ENCODE peak calls at places on chromosome X, in five cellular contexts. C is IMR-90, A is H7, S is amygdala, Q is fibroblast of the aortic adventitia. U is an unnamed sample.

GRCh38 chrX:140440891-140441290 is 64.0 kb downstream of the SOX3 start:
- DNase-seq in S (no peak), A (peak; percentile 41), Q (no peak), C (peak; percentile 5), U (peak; percentile 56)

GRCh38 chrX:69113723-69114122 is 51.5 kb downstream of the PJA1 start:
- DNase-seq in C (no peak), S (no peak), Q (no peak), A (no peak), U (no peak)

GRCh38 chrX:100447563-100448397 is 37.7 kb upstream of the PCDH19 start:
- DNase-seq in C (peak; percentile 1), Q (peak; percentile 11), S (no peak), A (peak; percentile 78), U (peak; percentile 63)

GRCh38 chrX:38320819-38321218 is 6.5 kb downstream of the RPGR start:
- DNase-seq in Q (no peak), S (no peak), A (no peak), C (no peak), U (no peak)

GRCh38 chrX:31929366-31929765 is 857.5 kb upstream of the FTHL17 start:
- DNase-seq in S (no peak), A (no peak), Q (no peak), C (no peak), U (no peak)

GRCh38 chrX:40474205-40474626 is 106.6 kb upstream of the ATP6AP2 start:
- DNase-seq in A (peak; percentile 91), Q (no peak), C (peak; percentile 4), S (no peak), U (peak; percentile 93)

GRCh38 chrX:140572724-140573123 is 67.9 kb upstream of the SOX3 start:
- DNase-seq in Q (peak; percentile 2), C (peak; percentile 34), S (no peak), A (peak; percentile 54), U (peak; percentile 64)

GRCh38 chrX:119272882-119273806 is 37.1 kb downstream of the PGRMC1 start:
- DNase-seq in S (no peak), A (peak; percentile 83), Q (peak; percentile 7), C (peak; percentile 21), U (peak; percentile 34)

GRCh38 chrX:33725556-33726232 is 406.4 kb downstream of the FAM47A start:
- DNase-seq in C (no peak), A (peak; percentile 43), Q (no peak), S (no peak), U (peak; percentile 72)

GRCh38 chrX:18286322-18286831 is 65.7 kb upstream of the BEND2 start:
- DNase-seq in C (no peak), S (no peak), A (no peak), Q (no peak), U (no peak)

GRCh38 chrX:68589372-68589753 is 58.1 kb upstream of the STARD8 start:
- DNase-seq in A (no peak), S (no peak), Q (no peak), C (no peak), U (no peak)

GRCh38 chrX:151402719-151403390 is 5.8 kb downstream of the VMA21 start:
- DNase-seq in Q (no peak), A (no peak), S (no peak), C (no peak), U (no peak)

GRCh38 chrX:77628294-77629025 is 157.6 kb downstream of the ATRX start:
- DNase-seq in C (no peak), S (no peak), A (no peak), Q (peak; percentile 25), U (no peak)

GRCh38 chrX:54076903-54077302 is 32.6 kb upstream of the PHF8 start:
- DNase-seq in A (no peak), C (peak; percentile 60), Q (peak; percentile 45), S (no peak), U (no peak)

GRCh38 chrX:93420090-93420489 is 253.3 kb downstream of the NAP1L3 start:
- DNase-seq in C (no peak), Q (no peak), S (no peak), A (no peak), U (peak; percentile 40)